ENCODE peak calls at places on chromosome 5, in ten cellular contexts. R, Q, E, S, Z, H, W, P, Y and L are unnamed samples.

GRCh38 chr5:113270081-113270480 is 164.7 kb downstream of the TSSK1B start:
- DNase-seq in S (no peak), E (no peak), H (no peak), Z (no peak), W (no peak), Q (no peak), Y (no peak), P (no peak), R (no peak), L (no peak)

GRCh38 chr5:118548761-118549160 is 439.6 kb downstream of the DTWD2 start:
- DNase-seq in Q (no peak), P (no peak), E (no peak), H (no peak), S (peak), Y (peak), W (no peak), Z (no peak), R (no peak), L (no peak)

GRCh38 chr5:172501708-172502379 is 47.5 kb upstream of the SH3PXD2B start:
- DNase-seq in H (no peak), R (no peak), Y (no peak), Q (no peak), E (peak), W (no peak), P (no peak), Z (peak), S (no peak), L (no peak)

GRCh38 chr5:142611154-142611553 is 74.7 kb downstream of the FGF1 start:
- DNase-seq in P (peak), S (peak), Q (peak), Y (no peak), E (no peak), Z (peak), W (peak), H (peak), R (peak), L (peak)

GRCh38 chr5:3929799-3930198 is 334.2 kb downstream of the IRX1 start:
- DNase-seq in Q (no peak), R (no peak), E (no peak), Y (no peak), H (no peak), P (no peak), S (no peak), Z (no peak), W (no peak), L (no peak)

GRCh38 chr5:131545856-131546255 is 89.2 kb downstream of the RAPGEF6 start:
- DNase-seq in W (no peak), S (peak), Y (peak), Q (no peak), E (no peak), Z (no peak), R (no peak), P (no peak), H (no peak), L (no peak)

GRCh38 chr5:135269828-135270545 is 129.0 kb downstream of the MACROH2A1 start:
- DNase-seq in Q (no peak), S (peak), P (no peak), Y (peak), H (no peak), E (no peak), R (no peak), W (no peak), Z (no peak), L (no peak)

GRCh38 chr5:142391031-142391872 is 66.4 kb upstream of the SPRY4 start:
- DNase-seq in E (no peak), P (no peak), Q (no peak), S (no peak), R (no peak), H (no peak), Z (no peak), W (no peak), Y (no peak), L (no peak)

GRCh38 chr5:68149189-68149588 is 66.4 kb upstream of the PIK3R1 start:
- DNase-seq in Y (peak), W (no peak), R (no peak), Z (peak), P (no peak), H (no peak), Q (no peak), S (peak), E (no peak), L (no peak)

GRCh38 chr5:105032917-105033316 is 1470.3 kb upstream of the NUDT12 start:
- DNase-seq in R (no peak), Q (no peak), E (no peak), Y (no peak), P (no peak), Z (no peak), H (no peak), S (no peak), W (no peak), L (no peak)

GRCh38 chr5:7884491-7885273 is 15.7 kb downstream of the MTRR start:
- DNase-seq in W (no peak), H (no peak), Z (no peak), R (no peak), Y (no peak), Q (no peak), S (peak), P (no peak), E (no peak), L (no peak)

GRCh38 chr5:107680099-107680498 is 9.4 kb upstream of the EFNA5 start:
- DNase-seq in P (no peak), E (no peak), S (no peak), W (no peak), R (no peak), Z (no peak), Q (no peak), H (no peak), Y (no peak), L (no peak)

GRCh38 chr5:9468070-9468388 is 77.8 kb downstream of the SEMA5A start:
- DNase-seq in Y (peak), Z (no peak), S (peak), E (no peak), W (no peak), P (peak), H (no peak), Q (no peak), R (no peak), L (peak)

GRCh38 chr5:463952-464351 is 21.0 kb downstream of the EXOC3 start:
- DNase-seq in W (no peak), P (no peak), R (no peak), E (no peak), Z (no peak), Y (no peak), H (peak), Q (no peak), S (no peak), L (no peak)

GRCh38 chr5:172095368-172095960 is 89.0 kb upstream of the FBXW11 start:
- DNase-seq in R (no peak), Q (no peak), W (no peak), P (no peak), Z (no peak), E (no peak), S (no peak), Y (no peak), H (no peak), L (no peak)

GRCh38 chr5:51960617-51961115 is 577.4 kb downstream of the ISL1 start:
- DNase-seq in W (no peak), Y (peak), Z (no peak), R (no peak), E (no peak), S (peak), P (peak), H (no peak), Q (no peak), L (no peak)

GRCh38 chr5:77960305-77960704 is 184.2 kb upstream of the TBCA start:
- DNase-seq in S (no peak), H (no peak), Y (no peak), W (no peak), R (no peak), E (no peak), P (no peak), Z (no peak), Q (no peak), L (no peak)

GRCh38 chr5:149028984-149029383 is 33.9 kb downstream of the SH3TC2 start:
- DNase-seq in R (no peak), W (no peak), P (no peak), Y (no peak), Z (no peak), S (peak), E (no peak), H (no peak), Q (no peak), L (no peak)

GRCh38 chr5:162096448-162096847 is 28.9 kb downstream of the GABRG2 start:
- DNase-seq in E (no peak), P (no peak), W (no peak), Y (no peak), Z (no peak), H (no peak), S (no peak), R (no peak), Q (no peak), L (no peak)

GRCh38 chr5:116472274-116472673 is 102.3 kb downstream of the SEMA6A start:
- DNase-seq in W (no peak), P (no peak), S (no peak), R (no peak), Q (no peak), Y (no peak), Z (no peak), E (no peak), H (no peak), L (no peak)
- TF ChIP-seq CTCF in W (no peak), P (no peak), S (no peak), R (no peak), Q (no peak), Y (no peak), Z (no peak), E (peak), H (no peak), L (no peak)

GRCh38 chr5:159951834-159952233 is 35.6 kb downstream of the ADRA1B start:
- DNase-seq in E (no peak), Q (no peak), Y (no peak), W (no peak), R (no peak), P (no peak), H (no peak), Z (no peak), S (no peak), L (no peak)

GRCh38 chr5:159947708-159948358 is 31.6 kb downstream of the ADRA1B start:
- DNase-seq in Y (peak), Z (no peak), S (peak), E (no peak), W (no peak), P (no peak), Q (no peak), H (no peak), R (no peak), L (no peak)

GRCh38 chr5:159955056-159955624 is 38.9 kb downstream of the ADRA1B start:
- DNase-seq in R (no peak), Q (no peak), W (no peak), Y (no peak), Z (no peak), H (no peak), S (no peak), E (no peak), P (no peak), L (no peak)

GRCh38 chr5:159953609-159954008 is 37.3 kb downstream of the ADRA1B start:
- DNase-seq in E (no peak), R (no peak), S (no peak), Q (no peak), H (no peak), P (no peak), Y (no peak), Z (no peak), W (no peak), L (no peak)

GRCh38 chr5:159951387-159951786 is 35.1 kb downstream of the ADRA1B start:
- DNase-seq in R (no peak), P (peak), E (no peak), Z (no peak), Y (no peak), H (no peak), Q (no peak), W (no peak), S (no peak), L (no peak)
- TF ChIP-seq CTCF in R (no peak), P (peak), E (peak), Z (no peak), Y (peak), H (peak), Q (no peak), W (no peak), S (peak), L (no peak)

DNA sequence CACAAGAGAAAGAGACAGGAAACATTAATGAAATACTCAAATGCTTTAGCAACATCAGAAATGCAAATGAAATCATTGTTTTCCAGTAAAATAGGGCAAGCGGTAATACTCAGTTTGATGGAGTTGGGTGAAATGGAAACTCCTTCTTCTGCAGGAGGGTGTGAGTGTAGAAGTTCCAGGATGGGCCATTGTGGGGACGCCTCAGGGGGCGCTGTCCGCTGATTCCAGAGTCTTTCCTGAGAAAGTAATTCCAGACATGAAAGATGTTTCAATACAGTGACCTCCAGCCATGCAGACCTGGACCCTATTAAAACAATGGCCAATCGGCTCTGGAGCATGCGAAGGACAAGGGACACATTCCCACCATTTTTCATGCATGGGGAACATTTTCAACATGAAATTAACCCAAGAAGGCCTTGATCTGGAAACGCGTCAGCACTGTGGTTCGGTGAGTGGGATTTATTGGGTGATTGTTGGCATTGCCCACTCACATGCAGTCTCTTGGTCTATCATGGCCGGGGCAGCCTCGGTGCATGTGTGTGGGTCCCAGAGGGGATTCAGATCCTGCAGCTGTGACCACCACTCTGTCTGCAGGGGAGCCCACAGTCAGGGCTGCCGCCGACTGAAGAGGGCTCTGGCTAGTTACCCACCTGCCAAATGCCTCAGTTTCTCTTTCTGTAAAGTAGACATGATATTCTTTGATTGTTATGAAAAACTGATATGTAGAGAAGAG is 132.6 kb upstream of the IRX4 start:
- DNase-seq in R (no peak), W (no peak), Q (no peak), E (no peak), H (no peak), P (no peak), S (no peak), Y (no peak), Z (no peak), L (no peak)
- TF ChIP-seq CTCF in R (no peak), W (no peak), Q (no peak), E (peak), H (no peak), P (peak), S (no peak), Y (no peak), Z (no peak), L (no peak)

GRCh38 chr5:26329562-26330189 is 708.7 kb downstream of the CDH9 start:
- DNase-seq in E (no peak), H (no peak), P (peak), Q (no peak), W (no peak), Y (no peak), S (no peak), R (no peak), Z (no peak), L (no peak)
- TF ChIP-seq CTCF in E (peak), H (no peak), P (peak), Q (peak), W (no peak), Y (no peak), S (peak), R (no peak), Z (no peak), L (no peak)

GRCh38 chr5:60843693-60844428 is at the start of gene ELOVL7:
- DNase-seq in E (peak), Q (peak), Y (peak), W (peak), S (peak), P (peak), H (peak), R (peak), Z (no peak), L (no peak)
- TF ChIP-seq CTCF in E (peak), Q (peak), Y (peak), W (peak), S (no peak), P (peak), H (peak), R (peak), Z (no peak), L (no peak)

GRCh38 chr5:82312373-82312856 is 34.3 kb upstream of the RPS23 start:
- DNase-seq in P (peak), R (peak), H (peak), E (no peak), Q (peak), W (no peak), Y (peak), Z (peak), S (peak), L (no peak)
- TF ChIP-seq CTCF in P (peak), R (peak), H (peak), E (peak), Q (peak), W (peak), Y (peak), Z (no peak), S (peak), L (peak)